ENCODE peak calls at places on chromosomes 2 and 18, in ten cellular contexts. One of them, this sample, is unnamed.

GRCh38 chr2:239516286-239516953 is 115.6 kb upstream of the HDAC4 start:
- DNase-seq in neural progenitor cell: no peak
- DNase-seq in heart right ventricle: no peak
- DNase-seq in fibroblast of lung: no peak
- DNase-seq in GM23338: no peak
- DNase-seq in tibial artery: no peak
- DNase-seq in adipocyte: no peak
- DNase-seq in cardiac muscle cell: no peak
- DNase-seq in cardiac fibroblast: no peak
- DNase-seq in tibial nerve: no peak
- DNase-seq in this sample: no peak

GRCh38 chr2:100216015-100216414 is 73.6 kb upstream of the AFF3 start:
- DNase-seq in neural progenitor cell: no peak
- DNase-seq in heart right ventricle: no peak
- DNase-seq in fibroblast of lung: no peak
- DNase-seq in GM23338: no peak
- DNase-seq in tibial artery: no peak
- DNase-seq in adipocyte: no peak
- DNase-seq in cardiac muscle cell: no peak
- DNase-seq in cardiac fibroblast: no peak
- DNase-seq in tibial nerve: no peak
- DNase-seq in this sample: no peak

GRCh38 chr2:173545364-173545734 is 190.7 kb downstream of the CDCA7 start:
- DNase-seq in neural progenitor cell: no peak
- DNase-seq in heart right ventricle: peak; percentile 60
- DNase-seq in fibroblast of lung: peak; percentile 20
- DNase-seq in GM23338: no peak
- DNase-seq in tibial artery: no peak
- DNase-seq in adipocyte: no peak
- DNase-seq in cardiac muscle cell: no peak
- DNase-seq in cardiac fibroblast: no peak
- DNase-seq in tibial nerve: no peak
- DNase-seq in this sample: no peak

GRCh38 chr18:25921677-25922421 is 168.6 kb downstream of the SS18 start:
- DNase-seq in neural progenitor cell: peak; percentile 39
- DNase-seq in heart right ventricle: no peak
- DNase-seq in fibroblast of lung: peak; percentile 0
- DNase-seq in GM23338: peak; percentile 84
- DNase-seq in tibial artery: no peak
- DNase-seq in adipocyte: peak; percentile 18
- DNase-seq in cardiac muscle cell: peak; percentile 9
- DNase-seq in cardiac fibroblast: peak; percentile 20
- DNase-seq in tibial nerve: no peak
- DNase-seq in this sample: no peak

GRCh38 chr2:74917702-74918619 is 40.5 kb upstream of the POLE4 start:
- DNase-seq in neural progenitor cell: no peak
- DNase-seq in heart right ventricle: no peak
- DNase-seq in fibroblast of lung: peak; percentile 63
- DNase-seq in GM23338: peak; percentile 34
- DNase-seq in tibial artery: no peak
- DNase-seq in adipocyte: peak; percentile 82
- DNase-seq in cardiac muscle cell: peak; percentile 44
- DNase-seq in cardiac fibroblast: peak; percentile 66
- DNase-seq in tibial nerve: no peak
- DNase-seq in this sample: no peak

GRCh38 chr2:122031544-122032263 is 276.3 kb downstream of the TSN start:
- DNase-seq in neural progenitor cell: no peak
- DNase-seq in heart right ventricle: no peak
- DNase-seq in fibroblast of lung: peak; percentile 21
- DNase-seq in GM23338: no peak
- DNase-seq in tibial artery: no peak
- DNase-seq in adipocyte: no peak
- DNase-seq in cardiac muscle cell: no peak
- DNase-seq in cardiac fibroblast: peak; percentile 51
- DNase-seq in tibial nerve: no peak
- DNase-seq in this sample: no peak

GRCh38 chr2:200578778-200579177 is 7.0 kb upstream of the AOX1 start:
- DNase-seq in neural progenitor cell: no peak
- DNase-seq in heart right ventricle: no peak
- DNase-seq in fibroblast of lung: peak; percentile 13
- DNase-seq in GM23338: peak; percentile 56
- DNase-seq in tibial artery: no peak
- DNase-seq in adipocyte: peak; percentile 28
- DNase-seq in cardiac muscle cell: no peak
- DNase-seq in cardiac fibroblast: peak; percentile 61
- DNase-seq in tibial nerve: no peak
- DNase-seq in this sample: no peak

GRCh38 chr2:182716665-182716990 is 571 bp downstream of the DNAJC10 start:
- DNase-seq in neural progenitor cell: no peak
- DNase-seq in heart right ventricle: no peak
- DNase-seq in fibroblast of lung: no peak
- DNase-seq in GM23338: no peak
- DNase-seq in tibial artery: no peak
- DNase-seq in adipocyte: no peak
- DNase-seq in cardiac muscle cell: no peak
- DNase-seq in cardiac fibroblast: no peak
- DNase-seq in tibial nerve: no peak
- DNase-seq in this sample: no peak

GRCh38 chr2:175282300-175282699 is 100.8 kb upstream of the ATP5MC3 start:
- DNase-seq in neural progenitor cell: peak; percentile 2
- DNase-seq in heart right ventricle: no peak
- DNase-seq in fibroblast of lung: peak; percentile 25
- DNase-seq in GM23338: peak; percentile 68
- DNase-seq in tibial artery: no peak
- DNase-seq in adipocyte: peak; percentile 53
- DNase-seq in cardiac muscle cell: peak; percentile 31
- DNase-seq in cardiac fibroblast: peak; percentile 54
- DNase-seq in tibial nerve: no peak
- DNase-seq in this sample: no peak

GRCh38 chr18:23397907-23398306 is 55.2 kb upstream of the RIOK3 start:
- DNase-seq in neural progenitor cell: no peak
- DNase-seq in heart right ventricle: no peak
- DNase-seq in fibroblast of lung: no peak
- DNase-seq in GM23338: no peak
- DNase-seq in tibial artery: no peak
- DNase-seq in adipocyte: no peak
- DNase-seq in cardiac muscle cell: no peak
- DNase-seq in cardiac fibroblast: no peak
- DNase-seq in tibial nerve: no peak
- DNase-seq in this sample: no peak

GRCh38 chr2:239075918-239076727 is 228.2 kb downstream of the TWIST2 start:
- DNase-seq in neural progenitor cell: no peak
- DNase-seq in heart right ventricle: peak; percentile 34
- DNase-seq in fibroblast of lung: no peak
- DNase-seq in GM23338: no peak
- DNase-seq in tibial artery: peak; percentile 91
- DNase-seq in adipocyte: no peak
- DNase-seq in cardiac muscle cell: no peak
- DNase-seq in cardiac fibroblast: no peak
- DNase-seq in tibial nerve: no peak
- DNase-seq in this sample: no peak

GRCh38 chr2:189440947-189441708 is at the start of gene WDR75:
- DNase-seq in neural progenitor cell: peak; percentile 96
- DNase-seq in heart right ventricle: peak; percentile 97
- DNase-seq in fibroblast of lung: peak; percentile 93
- DNase-seq in GM23338: peak; percentile 95
- DNase-seq in tibial artery: peak; percentile 96
- DNase-seq in adipocyte: peak; percentile 98
- DNase-seq in cardiac muscle cell: peak; percentile 95
- DNase-seq in cardiac fibroblast: peak; percentile 96
- DNase-seq in tibial nerve: peak; percentile 83
- DNase-seq in this sample: peak; percentile 93

GRCh38 chr2:189442468-189442867 is 1.2 kb downstream of the WDR75 start:
- DNase-seq in neural progenitor cell: no peak
- DNase-seq in heart right ventricle: no peak
- DNase-seq in fibroblast of lung: no peak
- DNase-seq in GM23338: no peak
- DNase-seq in tibial artery: no peak
- DNase-seq in adipocyte: no peak
- DNase-seq in cardiac muscle cell: no peak
- DNase-seq in cardiac fibroblast: no peak
- DNase-seq in tibial nerve: no peak
- DNase-seq in this sample: no peak

GRCh38 chr2:189439342-189439741 is 1.9 kb upstream of the WDR75 start:
- DNase-seq in neural progenitor cell: peak; percentile 14
- DNase-seq in heart right ventricle: no peak
- DNase-seq in fibroblast of lung: no peak
- DNase-seq in GM23338: peak; percentile 48
- DNase-seq in tibial artery: no peak
- DNase-seq in adipocyte: peak; percentile 9
- DNase-seq in cardiac muscle cell: no peak
- DNase-seq in cardiac fibroblast: no peak
- DNase-seq in tibial nerve: no peak
- DNase-seq in this sample: no peak

GRCh38 chr2:189441709-189442074 is 418 bp downstream of the WDR75 start:
- DNase-seq in neural progenitor cell: no peak
- DNase-seq in heart right ventricle: no peak
- DNase-seq in fibroblast of lung: peak; percentile 3
- DNase-seq in GM23338: no peak
- DNase-seq in tibial artery: no peak
- DNase-seq in adipocyte: no peak
- DNase-seq in cardiac muscle cell: no peak
- DNase-seq in cardiac fibroblast: no peak
- DNase-seq in tibial nerve: no peak
- DNase-seq in this sample: no peak

DNA sequence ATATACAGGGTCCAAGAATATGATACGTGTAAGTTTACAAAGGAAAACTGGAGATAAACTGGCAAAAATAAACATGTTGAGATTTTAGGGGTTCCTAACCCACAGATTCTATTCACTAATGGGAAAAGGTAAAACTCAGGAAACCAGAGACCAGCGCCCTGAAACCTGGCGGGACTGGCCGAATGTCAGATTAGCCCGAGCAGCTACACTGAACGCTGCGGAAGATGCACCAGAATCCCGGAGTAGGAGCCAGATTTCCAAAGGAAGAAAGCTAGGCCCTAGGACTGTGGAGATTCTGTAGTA is 679 bp upstream of the WDR75 start:
- DNase-seq in neural progenitor cell: no peak
- DNase-seq in heart right ventricle: no peak
- DNase-seq in fibroblast of lung: no peak
- DNase-seq in GM23338: no peak
- DNase-seq in tibial artery: no peak
- DNase-seq in adipocyte: no peak
- DNase-seq in cardiac muscle cell: no peak
- DNase-seq in cardiac fibroblast: no peak
- DNase-seq in tibial nerve: no peak
- DNase-seq in this sample: no peak
- H3K4me3 ChIP-seq in neural progenitor cell: peak overlapping the region; percentile 84
- H3K4me3 ChIP-seq in heart right ventricle: peak overlapping the region; percentile 86
- H3K4me3 ChIP-seq in fibroblast of lung: peak overlapping the region; percentile 100
- H3K4me3 ChIP-seq in GM23338: peak overlapping the region; percentile 73
- H3K4me3 ChIP-seq in tibial artery: peak overlapping the region; percentile 98
- H3K4me3 ChIP-seq in adipocyte: peak overlapping the region; percentile 99
- H3K4me3 ChIP-seq in cardiac muscle cell: peak overlapping the region; percentile 69
- H3K4me3 ChIP-seq in cardiac fibroblast: peak overlapping the region; percentile 81
- H3K4me3 ChIP-seq in tibial nerve: peak overlapping the region; percentile 69
- H3K4me3 ChIP-seq in this sample: peak overlapping the region; percentile 79

GRCh38 chr2:147364597-147364996 is 480.2 kb upstream of the ACVR2A start:
- DNase-seq in neural progenitor cell: no peak
- DNase-seq in heart right ventricle: no peak
- DNase-seq in fibroblast of lung: no peak
- DNase-seq in GM23338: no peak
- DNase-seq in tibial artery: no peak
- DNase-seq in adipocyte: no peak
- DNase-seq in cardiac muscle cell: no peak
- DNase-seq in cardiac fibroblast: no peak
- DNase-seq in tibial nerve: no peak
- DNase-seq in this sample: no peak
- H3K4me3 ChIP-seq in neural progenitor cell: no peak overlapping the region
- H3K4me3 ChIP-seq in heart right ventricle: no peak overlapping the region
- H3K4me3 ChIP-seq in fibroblast of lung: no peak overlapping the region
- H3K4me3 ChIP-seq in GM23338: no peak overlapping the region
- H3K4me3 ChIP-seq in tibial artery: no peak overlapping the region
- H3K4me3 ChIP-seq in adipocyte: no peak overlapping the region
- H3K4me3 ChIP-seq in cardiac muscle cell: no peak overlapping the region
- H3K4me3 ChIP-seq in cardiac fibroblast: no peak overlapping the region
- H3K4me3 ChIP-seq in tibial nerve: no peak overlapping the region
- H3K4me3 ChIP-seq in this sample: no peak overlapping the region

GRCh38 chr2:8441986-8442385 is 239.9 kb upstream of the ID2 start:
- DNase-seq in neural progenitor cell: no peak
- DNase-seq in heart right ventricle: no peak
- DNase-seq in fibroblast of lung: no peak
- DNase-seq in GM23338: no peak
- DNase-seq in tibial artery: no peak
- DNase-seq in adipocyte: no peak
- DNase-seq in cardiac muscle cell: no peak
- DNase-seq in cardiac fibroblast: no peak
- DNase-seq in tibial nerve: no peak
- DNase-seq in this sample: peak; percentile 52

GRCh38 chr2:8441371-8441770 is 240.5 kb upstream of the ID2 start:
- DNase-seq in neural progenitor cell: no peak
- DNase-seq in heart right ventricle: no peak
- DNase-seq in fibroblast of lung: no peak
- DNase-seq in GM23338: no peak
- DNase-seq in tibial artery: no peak
- DNase-seq in adipocyte: no peak
- DNase-seq in cardiac muscle cell: no peak
- DNase-seq in cardiac fibroblast: no peak
- DNase-seq in tibial nerve: no peak
- DNase-seq in this sample: peak; percentile 50

GRCh38 chr2:8445580-8445979 is 236.3 kb upstream of the ID2 start:
- DNase-seq in neural progenitor cell: peak; percentile 46
- DNase-seq in heart right ventricle: no peak
- DNase-seq in fibroblast of lung: no peak
- DNase-seq in GM23338: peak; percentile 8
- DNase-seq in tibial artery: no peak
- DNase-seq in adipocyte: no peak
- DNase-seq in cardiac muscle cell: no peak
- DNase-seq in cardiac fibroblast: no peak
- DNase-seq in tibial nerve: no peak
- DNase-seq in this sample: peak; percentile 60

GRCh38 chr2:8440029-8440778 is 241.7 kb upstream of the ID2 start:
- DNase-seq in neural progenitor cell: no peak
- DNase-seq in heart right ventricle: no peak
- DNase-seq in fibroblast of lung: no peak
- DNase-seq in GM23338: peak; percentile 5
- DNase-seq in tibial artery: no peak
- DNase-seq in adipocyte: no peak
- DNase-seq in cardiac muscle cell: no peak
- DNase-seq in cardiac fibroblast: no peak
- DNase-seq in tibial nerve: no peak
- DNase-seq in this sample: peak; percentile 65

GRCh38 chr2:8442833-8443486 is 238.9 kb upstream of the ID2 start:
- DNase-seq in neural progenitor cell: no peak
- DNase-seq in heart right ventricle: no peak
- DNase-seq in fibroblast of lung: no peak
- DNase-seq in GM23338: no peak
- DNase-seq in tibial artery: no peak
- DNase-seq in adipocyte: no peak
- DNase-seq in cardiac muscle cell: no peak
- DNase-seq in cardiac fibroblast: no peak
- DNase-seq in tibial nerve: no peak
- DNase-seq in this sample: no peak
- H3K4me3 ChIP-seq in neural progenitor cell: no peak overlapping the region
- H3K4me3 ChIP-seq in heart right ventricle: no peak overlapping the region
- H3K4me3 ChIP-seq in fibroblast of lung: no peak overlapping the region
- H3K4me3 ChIP-seq in GM23338: no peak overlapping the region
- H3K4me3 ChIP-seq in tibial artery: no peak overlapping the region
- H3K4me3 ChIP-seq in adipocyte: no peak overlapping the region
- H3K4me3 ChIP-seq in cardiac muscle cell: no peak overlapping the region
- H3K4me3 ChIP-seq in cardiac fibroblast: no peak overlapping the region
- H3K4me3 ChIP-seq in tibial nerve: no peak overlapping the region
- H3K4me3 ChIP-seq in this sample: no peak overlapping the region

GRCh38 chr2:104043864-104044263 is 810.1 kb upstream of the POU3F3 start:
- DNase-seq in neural progenitor cell: peak; percentile 23
- DNase-seq in heart right ventricle: no peak
- DNase-seq in fibroblast of lung: no peak
- DNase-seq in GM23338: no peak
- DNase-seq in tibial artery: no peak
- DNase-seq in adipocyte: no peak
- DNase-seq in cardiac muscle cell: peak; percentile 85
- DNase-seq in cardiac fibroblast: no peak
- DNase-seq in tibial nerve: no peak
- DNase-seq in this sample: no peak
- H3K4me3 ChIP-seq in neural progenitor cell: no peak overlapping the region
- H3K4me3 ChIP-seq in heart right ventricle: no peak overlapping the region
- H3K4me3 ChIP-seq in fibroblast of lung: no peak overlapping the region
- H3K4me3 ChIP-seq in GM23338: no peak overlapping the region
- H3K4me3 ChIP-seq in tibial artery: no peak overlapping the region
- H3K4me3 ChIP-seq in adipocyte: no peak overlapping the region
- H3K4me3 ChIP-seq in cardiac muscle cell: no peak overlapping the region
- H3K4me3 ChIP-seq in cardiac fibroblast: no peak overlapping the region
- H3K4me3 ChIP-seq in tibial nerve: no peak overlapping the region
- H3K4me3 ChIP-seq in this sample: no peak overlapping the region